ENCODE peak calls at places on chromosomes 11 and 22, in four cellular contexts. H is GM12878, B is K562, W is H1. U is an unnamed sample.

GRCh38 chr11:45856044-45856468 is 8.8 kb downstream of the CRY2 start:
- DNase-seq in H (no peak), B (no peak), W (no peak), U (no peak)

GRCh38 chr11:111336582-111337256 is 38.4 kb downstream of the POU2AF3 start:
- DNase-seq in H (no peak), B (no peak), W (no peak), U (peak; percentile 45)

GRCh38 chr22:23894710-23895598 is 771 bp downstream of the MIF start:
- DNase-seq in H (peak; percentile 41), B (peak; percentile 69), W (no peak), U (peak; percentile 85)

GRCh38 chr22:37202706-37203105 is 9.6 kb downstream of the SSTR3 start:
- DNase-seq in H (no peak), B (no peak), W (no peak), U (no peak)

GRCh38 chr11:86551693-86552092 is 120.7 kb downstream of the ME3 start:
- DNase-seq in H (no peak), B (no peak), W (no peak), U (peak; percentile 33)

GRCh38 chr11:56923116-56923515 is 65.6 kb upstream of the OR5AK2 start:
- DNase-seq in H (no peak), B (no peak), W (no peak), U (no peak)

GRCh38 chr11:12864316-12865156 is 144.6 kb upstream of the RASSF10 start:
- DNase-seq in H (no peak), B (no peak), W (peak; percentile 75), U (no peak)

GRCh38 chr22:49206281-49206680 is 621.4 kb downstream of the BRD1 start:
- DNase-seq in H (no peak), B (no peak), W (no peak), U (no peak)

GRCh38 chr11:115721309-115722007 is 217.2 kb upstream of the CADM1 start:
- DNase-seq in H (no peak), B (no peak), W (no peak), U (no peak)

GRCh38 chr11:113985906-113986305 is 11.0 kb downstream of the HTR3A start:
- DNase-seq in H (no peak), B (no peak), W (no peak), U (no peak)

GRCh38 chr11:95140397-95141030 is 50.9 kb downstream of the ENDOD1 start:
- DNase-seq in H (no peak), B (peak; percentile 23), W (no peak), U (no peak)

GRCh38 chr11:7485136-7485853 is at the start of gene OLFML1:
- DNase-seq in H (no peak), B (no peak), W (no peak), U (peak; percentile 12)

GRCh38 chr11:12088047-12088481 is 22.3 kb upstream of the MICAL2 start:
- DNase-seq in H (no peak), B (peak; percentile 34), W (no peak), U (no peak)

GRCh38 chr11:128417607-128418324 is 169.6 kb downstream of the ETS1 start:
- DNase-seq in H (no peak), B (no peak), W (no peak), U (no peak)

GRCh38 chr22:43921361-43921760 is 2.2 kb upstream of the PNPLA3 start:
- DNase-seq in H (no peak), B (no peak), W (no peak), U (peak; percentile 44)

GRCh38 chr11:1931326-1931725 is 11.8 kb downstream of the TNNT3 start:
- DNase-seq in H (no peak), B (no peak), W (no peak), U (no peak)

GRCh38 chr11:31956310-31956709 is 134.6 kb upstream of the RCN1 start:
- DNase-seq in H (no peak), B (no peak), W (no peak), U (no peak)

GRCh38 chr11:8232849-8233606 is 30.6 kb downstream of the LMO1 start:
- DNase-seq in H (no peak), B (no peak), W (no peak), U (no peak)

GRCh38 chr11:122853971-122854446 is 15.7 kb downstream of the CRTAM start:
- DNase-seq in H (no peak), B (peak; percentile 36), W (no peak), U (peak; percentile 66)

GRCh38 chr22:45007247-45007945 is 2.4 kb downstream of the PHF21B start:
- DNase-seq in H (no peak), B (peak; percentile 67), W (no peak), U (no peak)

GRCh38 chr11:33633251-33634003 is 67.2 kb downstream of the C11orf91 start:
- DNase-seq in H (no peak), B (no peak), W (peak; percentile 17), U (peak; percentile 82)

GRCh38 chr22:26364066-26365015 is 64.7 kb upstream of the ASPHD2 start:
- DNase-seq in H (peak; percentile 27), B (peak; percentile 38), W (peak; percentile 63), U (peak; percentile 72)

GRCh38 chr22:40628354-40629042 is 8.0 kb downstream of the MRTFA start:
- DNase-seq in H (peak; percentile 57), B (no peak), W (no peak), U (no peak)

GRCh38 chr22:44330727-44331660 is 18.2 kb upstream of the SHISAL1 start:
- DNase-seq in H (no peak), B (peak; percentile 18), W (no peak), U (no peak)

GRCh38 chr11:71979582-71979981 is 19.1 kb upstream of the IL18BP start:
- DNase-seq in H (no peak), B (no peak), W (no peak), U (no peak)

GRCh38 chr11:87324817-87325489 is 287.2 kb downstream of the TMEM135 start:
- DNase-seq in H (no peak), B (no peak), W (no peak), U (no peak)

GRCh38 chr11:105609341-105609781 is 512 bp upstream of the GRIA4 start:
- DNase-seq in H (no peak), B (peak; percentile 10), W (no peak), U (peak; percentile 8)

GRCh38 chr22:17988800-17989513 is 35.4 kb downstream of the MICAL3 start:
- DNase-seq in H (no peak), B (no peak), W (no peak), U (no peak)

GRCh38 chr11:19345519-19345847 is 104.7 kb upstream of the E2F8 start:
- DNase-seq in H (no peak), B (no peak), W (no peak), U (no peak)

GRCh38 chr11:86193297-86194095 is 51.1 kb upstream of the EED start:
- DNase-seq in H (peak; percentile 78), B (peak; percentile 88), W (peak; percentile 33), U (peak; percentile 76)

GRCh38 chr22:17951315-17951714 is 73.0 kb downstream of the MICAL3 start:
- DNase-seq in H (no peak), B (no peak), W (no peak), U (peak; percentile 50)

GRCh38 chr22:43467171-43467570 is 55.4 kb downstream of the MPPED1 start:
- DNase-seq in H (no peak), B (no peak), W (no peak), U (no peak)

GRCh38 chr22:46416537-46417267 is 81.2 kb downstream of the TRMU start:
- DNase-seq in H (no peak), B (no peak), W (no peak), U (no peak)

GRCh38 chr22:17130199-17130598 is 9.0 kb upstream of the TMEM121B start:
- DNase-seq in H (no peak), B (no peak), W (no peak), U (no peak)

GRCh38 chr22:17087176-17088131 is 2.7 kb downstream of the IL17RA start:
- DNase-seq in H (peak; percentile 55), B (no peak), W (no peak), U (no peak)

GRCh38 chr22:31400023-31400397 is 606 bp downstream of the DRG1 start:
- DNase-seq in H (no peak), B (no peak), W (no peak), U (no peak)

GRCh38 chr11:133996671-133997070 is 39.9 kb upstream of the IGSF9B start:
- DNase-seq in H (no peak), B (no peak), W (no peak), U (no peak)
- H3K4me1 ChIP-seq in H (no peaks in the 10 kb centered on the region), B (no peaks in the 10 kb centered on the region), W (no peaks in the 10 kb centered on the region), U (no peaks in the 10 kb centered on the region)

DNA sequence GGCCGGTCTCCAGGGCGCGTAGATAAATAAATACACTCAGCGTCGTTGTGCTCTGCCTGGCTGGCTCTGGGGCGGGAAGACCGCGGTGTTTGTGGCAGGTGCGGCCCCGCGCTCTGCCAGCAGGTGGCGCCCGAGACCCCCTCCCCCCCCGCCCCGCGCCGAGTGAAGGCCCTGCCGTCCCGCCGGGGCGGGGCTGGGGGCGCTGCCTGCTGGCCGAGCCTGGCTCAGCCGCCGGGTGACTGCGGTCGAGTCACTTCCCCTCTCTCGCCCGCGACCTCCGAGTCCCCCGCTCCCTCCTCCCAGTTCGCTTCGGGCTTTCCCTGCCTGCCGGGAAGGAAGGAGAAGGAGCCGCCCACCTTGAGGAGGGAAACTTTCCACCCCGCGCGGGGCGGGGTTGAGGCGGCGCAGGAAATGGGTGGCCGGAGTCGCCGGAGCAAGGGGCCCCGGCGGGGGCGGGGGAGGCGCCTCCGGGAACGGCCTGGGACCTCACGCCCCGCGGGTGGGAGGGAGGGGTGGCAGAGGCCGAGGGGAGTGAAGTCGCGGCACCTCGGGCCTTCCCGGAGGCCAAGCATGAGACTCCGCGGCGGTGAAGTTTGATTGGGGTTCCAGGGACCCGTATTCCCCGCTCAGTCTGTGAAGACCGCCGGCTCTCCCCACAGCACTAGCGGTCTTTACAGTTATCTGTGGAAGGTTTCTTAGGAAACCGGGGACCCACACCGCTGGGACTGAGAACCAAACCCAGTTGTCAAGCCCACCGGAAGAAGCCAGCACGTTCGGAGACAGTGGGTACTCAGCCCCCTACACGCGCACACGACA is 1.5 kb upstream of the EHBP1L1 start:
- DNase-seq in H (peak; percentile 82), B (peak; percentile 86), W (peak; percentile 72), U (peak; percentile 70)
- TF ChIP-seq BRCA1 in H (no peak), B (no peak), W (no peak), U (no peak)

GRCh38 chr11:125374398-125374797 is 121.7 kb downstream of the FEZ1 start:
- DNase-seq in H (no peak), B (no peak), W (no peak), U (no peak)
- H3K4me1 ChIP-seq in H (no peaks in the 10 kb centered on the region), B (no peaks in the 10 kb centered on the region), W (peaks cover 25% of the 10 kb centered on the region), U (no peaks in the 10 kb centered on the region)

GRCh38 chr11:117525866-117526265 is 198.2 kb downstream of the CEP164 start:
- DNase-seq in H (no peak), B (no peak), W (no peak), U (no peak)
- TF ChIP-seq BRCA1 in H (no peak), B (no peak), W (no peak), U (no peak)

GRCh38 chr11:3156282-3156660 is 8.8 kb downstream of the OSBPL5 start:
- DNase-seq in H (no peak), B (no peak), W (no peak), U (no peak)
- H3K4me1 ChIP-seq in H (no peaks in the 10 kb centered on the region), B (peaks cover 76% of the 10 kb centered on the region), W (peaks cover 27% of the 10 kb centered on the region), U (no peaks in the 10 kb centered on the region)

U was measured in HepG2.